ENCODE peak calls at places on chromosomes 4 and X, in ten cellular contexts. C is activated T-helper 9 cell treated with anti-CD3 and anti-CD28 coated beads, Interleukin-2, amount 50 U/mL, for 16 hours; B is AML-193; F is fibroblast of gingiva; J is fibroblast of villous mesenchyme; U is activated naive CD8-positive, alpha-beta T cell treated with anti-CD3 and anti-CD28 coated beads, Interleukin-2, amount 50 U/mL, for 24 hours; P is NCI-H1694; O is A549; Z is stimulated activated CD8-positive, alpha-beta memory T cell treated with anti-CD3 and anti-CD28 coated beads, Interleukin-4, amount 100 ng/mL, for 24 hours; I is HS-5. E is an unnamed sample.

GRCh38 chrX:39941332-39941920 is 156.3 kb downstream of the BCOR start:
- DNase-seq in O (no peak), Z (no peak), P (no peak), I (no peak), B (peak), U (no peak), C (no peak), F (no peak), J (no peak), E (no peak)

GRCh38 chrX:16786791-16787735 is 797 bp downstream of the TXLNG start:
- DNase-seq in C (peak), I (no peak), P (no peak), J (peak), U (peak), Z (peak), B (peak), O (no peak), F (peak), E (no peak)

GRCh38 chr4:101730291-101731117 is 60.0 kb upstream of the BANK1 start:
- DNase-seq in Z (peak), C (peak), B (peak), U (peak), O (peak), I (peak), J (peak), P (peak), F (peak), E (peak)

GRCh38 chr4:75895744-75896314 is 6.4 kb downstream of the PPEF2 start:
- DNase-seq in B (peak), Z (no peak), P (no peak), U (no peak), O (peak), C (no peak), J (peak), F (peak), I (no peak), E (no peak)

GRCh38 chrX:93874554-93874953 is 200.5 kb downstream of the FAM133A start:
- DNase-seq in I (no peak), Z (no peak), J (peak), C (no peak), B (no peak), F (no peak), U (no peak), P (peak), O (peak), E (no peak)

GRCh38 chrX:119382606-119383005 is 16.5 kb upstream of the SLC25A43 start:
- DNase-seq in U (no peak), B (no peak), C (no peak), I (no peak), Z (no peak), F (no peak), O (no peak), J (no peak), P (no peak), E (no peak)

GRCh38 chr4:112277220-112277619 is 8.5 kb downstream of the TIFA start:
- DNase-seq in U (no peak), Z (no peak), J (no peak), F (no peak), I (no peak), P (no peak), B (no peak), C (no peak), O (no peak), E (no peak)

GRCh38 chr4:154982187-154983047 is 201.3 kb downstream of the RBM46 start:
- DNase-seq in B (peak), F (peak), J (peak), C (no peak), I (no peak), U (peak), P (peak), O (peak), Z (peak), E (no peak)

GRCh38 chrX:13398073-13398823 is 78.4 kb upstream of the ATXN3L start:
- DNase-seq in Z (no peak), C (no peak), B (no peak), P (no peak), O (peak), U (peak), F (peak), I (peak), J (peak), E (peak)

GRCh38 chr4:174996079-174996478 is 77.9 kb downstream of the ADAM29 start:
- DNase-seq in P (no peak), O (no peak), C (no peak), I (no peak), J (no peak), B (no peak), F (no peak), U (no peak), Z (no peak), E (no peak)

GRCh38 chr4:16967722-16968121 is 69.3 kb upstream of the LDB2 start:
- DNase-seq in B (no peak), I (no peak), Z (no peak), C (no peak), U (no peak), J (peak), P (no peak), O (no peak), F (no peak), E (no peak)

GRCh38 chr4:39044364-39044946 is 12.2 kb upstream of the TMEM156 start:
- DNase-seq in C (peak), O (peak), B (peak), J (peak), I (no peak), P (peak), F (peak), Z (peak), U (peak), E (peak)

GRCh38 chr4:137283737-137284136 is 248.6 kb downstream of the PCDH18 start:
- DNase-seq in U (no peak), C (no peak), O (no peak), B (no peak), F (peak), Z (no peak), J (peak), I (no peak), P (no peak), E (no peak)

GRCh38 chrX:72124540-72125201 is 7.0 kb downstream of the RTL5 start:
- DNase-seq in B (no peak), P (no peak), J (no peak), U (no peak), Z (no peak), F (no peak), C (no peak), I (no peak), O (no peak), E (no peak)

GRCh38 chr4:152536545-152537182 is 772 bp upstream of the FBXW7 start:
- DNase-seq in I (no peak), F (peak), O (peak), Z (no peak), P (peak), C (peak), U (no peak), B (peak), J (peak), E (no peak)

GRCh38 chr4:646460-646859 is 21.1 kb downstream of the PDE6B start:
- DNase-seq in F (no peak), P (no peak), Z (peak), J (peak), B (no peak), I (no peak), C (peak), O (no peak), U (peak), E (no peak)

GRCh38 chrX:37813570-37813969 is 33.7 kb downstream of the CYBB start:
- DNase-seq in F (no peak), Z (no peak), C (no peak), O (no peak), P (no peak), J (no peak), U (no peak), B (no peak), I (no peak), E (no peak)

GRCh38 chr4:7417639-7418038 is 17.1 kb downstream of the PSAPL1 start:
- DNase-seq in O (no peak), C (no peak), J (no peak), P (no peak), I (no peak), Z (no peak), U (no peak), F (no peak), B (no peak), E (no peak)

GRCh38 chr4:92035666-92036065 is 268.1 kb upstream of the GRID2 start:
- DNase-seq in B (no peak), J (no peak), F (no peak), U (no peak), C (no peak), Z (no peak), I (no peak), O (no peak), P (no peak), E (no peak)

GRCh38 chr4:185837415-185838103 is 25.6 kb upstream of the SORBS2 start:
- DNase-seq in O (no peak), U (no peak), F (no peak), J (no peak), I (no peak), C (no peak), P (no peak), Z (no peak), B (no peak), E (no peak)

GRCh38 chr4:138275946-138276621 is 33.9 kb upstream of the SLC7A11 start:
- DNase-seq in J (peak), F (peak), O (peak), I (peak), U (no peak), Z (no peak), B (no peak), P (no peak), C (no peak), E (peak)

E was measured in GM04503.